ENCODE peak calls at places on chromosomes 4 and X, in ten cellular contexts. L is C1 segment of cervical spinal cord; X is amygdala; J is stimulated activated CD8-positive, alpha-beta memory T cell treated with anti-CD3 and anti-CD28 coated beads, Interleukin-12 subunit alpha, Interleukin-12 subunit beta, amount 100 ng/mL, for 1 hour; C is midbrain; N is islet precursor cell; A is A549; E is left ventricle myocardium inferior; D is activated T-cell treated with anti-CD3 and anti-CD28 coated beads for 1 hour; O is AG09319. G is an unnamed sample.

GRCh38 chr4:77994194-77994721 is 62.9 kb upstream of the FRAS1 start:
- DNase-seq in L (no peak), X (no peak), O (peak; percentile 10), D (no peak), A (peak; percentile 57), N (peak; percentile 89), J (no peak), C (no peak), E (no peak), G (peak; percentile 56)

GRCh38 chr4:144820706-144821105 is 174.8 kb downstream of the HHIP start:
- DNase-seq in C (no peak), D (no peak), O (no peak), E (no peak), A (no peak), J (no peak), N (no peak), L (no peak), X (no peak), G (peak; percentile 56)

GRCh38 chrX:134999469-134999868 is 8.7 kb downstream of the SMIM10 start:
- DNase-seq in L (no peak), A (peak; percentile 54), C (no peak), X (no peak), N (no peak), D (no peak), J (no peak), O (no peak), E (no peak), G (no peak)

GRCh38 chr4:13537011-13537831 is 7.1 kb downstream of the NKX3-2 start:
- DNase-seq in N (peak; percentile 44), J (no peak), E (no peak), C (no peak), X (no peak), A (no peak), O (no peak), L (no peak), D (no peak), G (no peak)

GRCh38 chr4:19614171-19614570 is 637.5 kb upstream of the SLIT2 start:
- DNase-seq in N (no peak), C (no peak), L (no peak), O (no peak), A (no peak), J (no peak), E (no peak), D (no peak), X (no peak), G (no peak)

GRCh38 chr4:184322328-184323025 is 104.8 kb upstream of the ENPP6 start:
- DNase-seq in L (no peak), X (no peak), C (no peak), O (no peak), N (no peak), J (no peak), E (no peak), A (no peak), D (no peak), G (no peak)

GRCh38 chrX:18984381-18985185 is 669 bp upstream of the PHKA2 start:
- DNase-seq in X (peak; percentile 38), L (peak; percentile 81), N (peak; percentile 86), D (peak; percentile 80), E (peak; percentile 82), J (peak; percentile 72), O (peak; percentile 27), A (peak; percentile 86), C (peak; percentile 86), G (no peak)

GRCh38 chr4:25457053-25457715 is 80.1 kb downstream of the ANAPC4 start:
- DNase-seq in D (no peak), X (no peak), E (no peak), L (no peak), J (no peak), A (no peak), O (peak; percentile 10), C (no peak), N (no peak), G (peak; percentile 17)

GRCh38 chr4:43586813-43587212 is 694.3 kb downstream of the GRXCR1 start:
- DNase-seq in A (no peak), L (no peak), X (no peak), N (no peak), C (no peak), J (no peak), E (no peak), D (no peak), O (no peak), G (no peak)

GRCh38 chr4:1993169-1993516 is 15.6 kb downstream of the NELFA start:
- DNase-seq in A (no peak), X (no peak), N (no peak), L (no peak), C (no peak), D (no peak), E (no peak), O (no peak), J (no peak), G (no peak)

GRCh38 chrX:106894392-106894909 is 8.7 kb downstream of the RIPPLY1 start:
- DNase-seq in E (no peak), X (no peak), J (peak; percentile 22), C (peak; percentile 67), A (peak; percentile 84), D (peak; percentile 9), N (peak; percentile 81), L (peak; percentile 3), O (peak; percentile 46), G (peak; percentile 40)

GRCh38 chr4:26407466-26407865 is 82.8 kb downstream of the CCKAR start:
- DNase-seq in O (no peak), N (no peak), D (no peak), X (no peak), L (no peak), C (no peak), E (no peak), J (no peak), A (no peak), G (no peak)

GRCh38 chrX:81348388-81348787 is 146.5 kb downstream of the SH3BGRL start:
- DNase-seq in D (no peak), J (no peak), A (no peak), N (no peak), L (no peak), X (no peak), O (no peak), C (no peak), E (no peak), G (no peak)

GRCh38 chrX:13151806-13152510 is 107.5 kb upstream of the FAM9C start:
- DNase-seq in A (no peak), C (no peak), O (no peak), D (peak; percentile 11), N (peak; percentile 89), L (no peak), X (no peak), J (no peak), E (no peak), G (no peak)

GRCh38 chrX:39195156-39195555 is 393.9 kb downstream of the MID1IP1 start:
- DNase-seq in L (no peak), X (no peak), J (no peak), N (no peak), D (no peak), A (no peak), O (no peak), C (no peak), E (no peak), G (no peak)

GRCh38 chr4:11436673-11437072 is 8.0 kb upstream of the HS3ST1 start:
- DNase-seq in J (no peak), X (no peak), O (no peak), E (no peak), C (no peak), A (no peak), D (no peak), L (no peak), N (no peak), G (no peak)

GRCh38 chr4:13541720-13542576 is 2.4 kb downstream of the NKX3-2 start:
- DNase-seq in X (no peak), A (peak; percentile 38), O (no peak), N (peak; percentile 85), D (no peak), L (no peak), C (no peak), E (no peak), J (no peak), G (no peak)

GRCh38 chrX:49977319-49978090 is 55.1 kb downstream of the CLCN5 start:
- DNase-seq in E (no peak), L (no peak), N (peak; percentile 76), D (no peak), A (no peak), X (no peak), O (no peak), J (no peak), C (no peak), G (no peak)

GRCh38 chrX:19554786-19555185 is 39.5 kb upstream of the MAP3K15 start:
- DNase-seq in E (no peak), C (no peak), N (no peak), D (no peak), A (no peak), J (no peak), O (peak; percentile 60), X (no peak), L (no peak), G (no peak)

GRCh38 chr4:184588893-184589292 is 60.4 kb downstream of the CASP3 start:
- DNase-seq in J (no peak), N (no peak), C (no peak), O (no peak), D (no peak), L (no peak), A (no peak), E (no peak), X (no peak), G (no peak)

GRCh38 chr4:158201310-158201709 is 9.0 kb upstream of the TMEM144 start:
- DNase-seq in N (no peak), D (no peak), O (no peak), E (no peak), J (no peak), C (no peak), L (no peak), A (no peak), X (no peak), G (no peak)

GRCh38 chr4:173181769-173182374 is 13.3 kb downstream of the GALNT7 start:
- DNase-seq in X (no peak), A (peak; percentile 32), D (no peak), C (no peak), N (no peak), O (no peak), J (no peak), L (no peak), E (no peak), G (no peak)

GRCh38 chr4:75180790-75181776 is 248.2 kb downstream of the PARM1 start:
- DNase-seq in A (peak; percentile 1), L (no peak), E (no peak), D (no peak), C (no peak), J (no peak), O (no peak), N (peak; percentile 80), X (no peak), G (no peak)

GRCh38 chr4:113109106-113109740 is 59.8 kb downstream of the ANK2 start:
- DNase-seq in J (no peak), E (no peak), L (no peak), D (no peak), X (no peak), C (no peak), N (no peak), O (no peak), A (no peak), G (no peak)

G was measured in HFF-Myc.